ENCODE peak calls at places on chromosomes 11 and 22, in ten cellular contexts. K is Calu3, F is right atrium auricular region, Y is T-helper 1 cell, E is hypothalamus, L is NCI-H774, W is EH, V is retina, I is stomach, H is nucleus accumbens. P is an unnamed sample.

GRCh38 chr11:61149624-61150615 is 11.3 kb downstream of the VPS37C start:
- DNase-seq in L (no peak), W (peak; percentile 5), E (no peak), I (peak; percentile 56), V (peak; percentile 69), K (peak; percentile 55), F (no peak), H (no peak), Y (no peak), P (no peak)

GRCh38 chr22:37254206-37254866 is 10.3 kb upstream of the RAC2 start:
- DNase-seq in H (no peak), L (no peak), V (no peak), Y (no peak), W (peak; percentile 78), E (no peak), I (no peak), F (no peak), K (peak; percentile 41), P (no peak)

GRCh38 chr11:57474017-57474750 is 13.9 kb downstream of the RTN4RL2 start:
- DNase-seq in F (no peak), Y (no peak), K (no peak), L (no peak), V (no peak), I (no peak), H (no peak), W (no peak), E (no peak), P (no peak)

GRCh38 chr22:37692627-37693285 is 4.1 kb upstream of the TRIOBP start:
- DNase-seq in V (no peak), L (no peak), W (no peak), F (no peak), K (no peak), I (no peak), H (no peak), Y (no peak), E (no peak), P (no peak)

GRCh38 chr11:121930004-121930965 is 185.7 kb downstream of the BLID start:
- DNase-seq in L (no peak), E (no peak), H (no peak), Y (no peak), K (no peak), V (peak; percentile 62), I (no peak), W (peak; percentile 32), F (no peak), P (no peak)

GRCh38 chr11:8833568-8834275 is 77.3 kb upstream of the AKIP1 start:
- DNase-seq in Y (no peak), K (no peak), W (peak; percentile 67), E (no peak), H (no peak), V (no peak), L (no peak), F (no peak), I (no peak), P (no peak)

GRCh38 chr11:133966924-133967598 is 10.3 kb upstream of the IGSF9B start:
- DNase-seq in K (no peak), I (peak; percentile 38), H (peak; percentile 35), E (no peak), Y (peak; percentile 42), L (peak; percentile 28), W (no peak), F (no peak), V (peak; percentile 79), P (peak; percentile 37)

GRCh38 chr22:27755521-27756211 is 45.9 kb downstream of the MN1 start:
- DNase-seq in I (no peak), E (no peak), V (no peak), L (no peak), K (no peak), F (no peak), Y (no peak), W (no peak), H (no peak), P (no peak)

GRCh38 chr22:37079158-37079557 is 27.6 kb downstream of the KCTD17 start:
- DNase-seq in L (no peak), H (no peak), F (no peak), K (no peak), I (no peak), Y (no peak), E (no peak), W (no peak), V (no peak), P (no peak)

GRCh38 chr11:71251761-71252433 is 480 bp downstream of the SHANK2 start:
- DNase-seq in W (no peak), I (peak; percentile 57), V (peak; percentile 76), F (no peak), H (no peak), L (no peak), K (peak; percentile 79), Y (no peak), E (no peak), P (no peak)

GRCh38 chr22:17084554-17085276 is at the start of gene IL17RA:
- DNase-seq in F (peak; percentile 87), H (peak; percentile 44), K (peak; percentile 94), Y (peak; percentile 89), V (peak; percentile 86), E (peak; percentile 47), W (peak; percentile 91), I (peak; percentile 94), L (peak; percentile 83), P (peak; percentile 90)

GRCh38 chr22:36356708-36357694 is 30.8 kb downstream of the MYH9 start:
- DNase-seq in L (no peak), V (no peak), H (no peak), E (no peak), Y (no peak), W (peak; percentile 63), K (no peak), I (no peak), F (no peak), P (no peak)

GRCh38 chr11:11396290-11397042 is 43.4 kb upstream of the CSNK2A3 start:
- DNase-seq in V (no peak), K (no peak), Y (no peak), W (peak; percentile 87), I (no peak), L (no peak), E (no peak), F (no peak), H (no peak), P (no peak)

GRCh38 chr11:117457835-117458234 is 130.2 kb downstream of the CEP164 start:
- DNase-seq in H (no peak), Y (no peak), F (no peak), I (no peak), L (peak; percentile 46), W (no peak), E (no peak), K (no peak), V (peak; percentile 40), P (no peak)